ENCODE peak calls at places on chromosomes 5 and 9, in eight cellular contexts. K is A549, N is H1, C is IMR-90, L is HepG2, Q is K562, P is SK-N-SH, M is GM12878. D is an unnamed sample.
A peak's percentile ranks its signal among the peaks of the same experiment; 100 is the strongest.

GRCh38 chr5:74205745-74206570 is 434.6 kb downstream of the ENC1 start:
- DNase-seq in K (no peak), N (no peak), C (no peak), L (no peak), Q (no peak), P (no peak), M (no peak), D (no peak)

GRCh38 chr9:99373912-99374311 is 151.8 kb downstream of the SEC61B start:
- DNase-seq in K (no peak), N (no peak), C (no peak), L (no peak), Q (no peak), P (no peak), M (no peak), D (no peak)

GRCh38 chr9:133950206-133950915 is 41.8 kb downstream of the VAV2 start:
- DNase-seq in K (no peak), N (no peak), C (peak; percentile 49), L (no peak), Q (peak; percentile 13), P (no peak), M (no peak), D (no peak)

GRCh38 chr5:96381526-96381925 is 51.5 kb downstream of the PCSK1 start:
- DNase-seq in K (peak; percentile 27), N (no peak), C (no peak), L (peak; percentile 72), Q (peak; percentile 6), P (peak; percentile 15), M (no peak), D (no peak)

GRCh38 chr5:37532976-37533740 is 154.0 kb downstream of the WDR70 start:
- DNase-seq in K (peak; percentile 5), N (no peak), C (no peak), L (no peak), Q (no peak), P (no peak), M (no peak), D (peak; percentile 75)

GRCh38 chr5:43042176-43042625 is 2.1 kb upstream of the ANXA2R start:
- DNase-seq in K (peak; percentile 82), N (peak; percentile 79), C (peak; percentile 69), L (peak; percentile 47), Q (no peak), P (peak; percentile 68), M (no peak), D (peak; percentile 43)

GRCh38 chr5:131170540-131171275 is at the start of gene LYRM7:
- DNase-seq in K (peak; percentile 99), N (peak; percentile 88), C (peak; percentile 99), L (peak; percentile 99), Q (peak; percentile 99), P (peak; percentile 86), M (peak; percentile 98), D (peak; percentile 99)

GRCh38 chr9:93230601-93231000 is 46.7 kb downstream of the WNK2 start:
- DNase-seq in K (no peak), N (no peak), C (no peak), L (no peak), Q (no peak), P (no peak), M (no peak), D (no peak)

GRCh38 chr5:141850786-141851185 is 27.4 kb downstream of the PCDH1 start:
- DNase-seq in K (no peak), N (peak; percentile 66), C (no peak), L (no peak), Q (peak; percentile 30), P (peak; percentile 54), M (no peak), D (no peak)

GRCh38 chr5:9239626-9240025 is 306.2 kb downstream of the SEMA5A start:
- DNase-seq in K (no peak), N (no peak), C (peak; percentile 67), L (no peak), Q (no peak), P (no peak), M (no peak), D (no peak)

GRCh38 chr5:76983468-76983867 is 30.6 kb downstream of the CRHBP start:
- DNase-seq in K (peak; percentile 10), N (no peak), C (no peak), L (no peak), Q (no peak), P (no peak), M (no peak), D (no peak)

GRCh38 chr5:131228646-131229045 is 35.2 kb upstream of the CDC42SE2 start:
- DNase-seq in K (no peak), N (no peak), C (no peak), L (no peak), Q (no peak), P (no peak), M (no peak), D (no peak)

GRCh38 chr5:101009758-101010519 is 106.9 kb upstream of the ST8SIA4 start:
- DNase-seq in K (no peak), N (no peak), C (no peak), L (no peak), Q (no peak), P (no peak), M (peak; percentile 39), D (no peak)

GRCh38 chr5:160188151-160188967 is 40.9 kb upstream of the FABP6 start:
- DNase-seq in K (peak; percentile 27), N (peak; percentile 86), C (peak; percentile 82), L (no peak), Q (peak; percentile 68), P (no peak), M (no peak), D (no peak)

GRCh38 chr9:76419782-76420380 is 25.7 kb upstream of the RFK start:
- DNase-seq in K (peak; percentile 59), N (peak; percentile 35), C (no peak), L (peak; percentile 36), Q (peak; percentile 29), P (peak; percentile 29), M (no peak), D (peak; percentile 21)

GRCh38 chr5:128857061-128857677 is 108.1 kb upstream of the SLC27A6 start:
- DNase-seq in K (no peak), N (no peak), C (no peak), L (no peak), Q (no peak), P (no peak), M (no peak), D (no peak)

GRCh38 chr5:162067138-162067537 is 435 bp upstream of the GABRG2 start:
- DNase-seq in K (no peak), N (no peak), C (no peak), L (no peak), Q (no peak), P (no peak), M (no peak), D (no peak)

GRCh38 chr5:170307575-170308465 is 10.2 kb upstream of the LCP2 start:
- DNase-seq in K (peak; percentile 70), N (no peak), C (peak; percentile 63), L (no peak), Q (peak; percentile 83), P (no peak), M (no peak), D (no peak)

GRCh38 chr9:74449060-74449459 is 48.1 kb upstream of the RORB start:
- DNase-seq in K (no peak), N (no peak), C (no peak), L (no peak), Q (no peak), P (no peak), M (no peak), D (no peak)

GRCh38 chr9:129596541-129597328 is 24.2 kb downstream of the C9orf50 start:
- DNase-seq in K (peak; percentile 81), N (peak; percentile 85), C (peak; percentile 73), L (peak; percentile 82), Q (no peak), P (peak; percentile 79), M (no peak), D (peak; percentile 88)

GRCh38 chr5:149456597-149457392 is 77.7 kb upstream of the IL17B start:
- DNase-seq in K (no peak), N (no peak), C (no peak), L (no peak), Q (peak; percentile 94), P (peak; percentile 52), M (no peak), D (no peak)

GRCh38 chr5:149457393-149457763 is 78.3 kb upstream of the IL17B start:
- DNase-seq in K (no peak), N (no peak), C (no peak), L (no peak), Q (no peak), P (no peak), M (no peak), D (no peak)

GRCh38 chr5:149452665-149453617 is 73.8 kb upstream of the IL17B start:
- DNase-seq in K (peak; percentile 48), N (no peak), C (peak; percentile 96), L (peak; percentile 79), Q (no peak), P (no peak), M (no peak), D (no peak)

GRCh38 chr5:149453618-149454415 is 74.7 kb upstream of the IL17B start:
- DNase-seq in K (no peak), N (no peak), C (no peak), L (no peak), Q (no peak), P (no peak), M (no peak), D (no peak)

GRCh38 chr5:149455889-149456409 is 76.9 kb upstream of the IL17B start:
- DNase-seq in K (no peak), N (no peak), C (peak; percentile 86), L (peak; percentile 73), Q (peak; percentile 84), P (no peak), M (no peak), D (peak; percentile 90)
- TF ChIP-seq RAD21 in K (no peak), N (no peak), C (no peak), L (no peak), Q (no peak), P (no peak), M (no peak), D (no peak)

GRCh38 chr5:137896560-137896959 is 7.3 kb downstream of the PKD2L2 start:
- DNase-seq in K (no peak), N (no peak), C (no peak), L (no peak), Q (no peak), P (no peak), M (no peak), D (no peak)
- TF ChIP-seq RAD21 in K (no peak), N (no peak), C (no peak), L (no peak), Q (no peak), P (no peak), M (no peak), D (no peak)

GRCh38 chr5:3179220-3179619 is 416.4 kb upstream of the IRX1 start:
- DNase-seq in K (no peak), N (no peak), C (no peak), L (no peak), Q (no peak), P (no peak), M (no peak), D (no peak)

GRCh38 chr5:3177338-3177737 is 418.3 kb upstream of the IRX1 start:
- DNase-seq in K (no peak), N (no peak), C (no peak), L (no peak), Q (no peak), P (no peak), M (no peak), D (no peak)

GRCh38 chr5:3180610-3181009 is 415.0 kb upstream of the IRX1 start:
- DNase-seq in K (no peak), N (no peak), C (no peak), L (no peak), Q (no peak), P (no peak), M (no peak), D (no peak)

GRCh38 chr5:3175416-3175815 is 420.2 kb upstream of the IRX1 start:
- DNase-seq in K (no peak), N (no peak), C (no peak), L (no peak), Q (no peak), P (no peak), M (no peak), D (no peak)
- TF ChIP-seq RAD21 in K (no peak), N (no peak), C (no peak), L (no peak), Q (no peak), P (no peak), M (no peak), D (no peak)

GRCh38 chr9:131276891-131277672 is 772 bp upstream of the FAM78A start:
- DNase-seq in K (no peak), N (no peak), C (no peak), L (no peak), Q (peak; percentile 92), P (peak; percentile 68), M (no peak), D (no peak)
- TF ChIP-seq RAD21 in K (no peak), N (no peak), C (no peak), L (no peak), Q (no peak), P (no peak), M (no peak), D (no peak)